ENCODE peak calls at places on chromosome 1, in ten cellular contexts. W is fibroblast of lung, E is BE2C, F is PC-3, K is spleen, Y is GM12865, N is mammary epithelial cell, V is pancreas, R is GM20000, S is thoracic aorta. D is an unnamed sample.

GRCh38 chr1:48710915-48711314 is 65.8 kb downstream of the BEND5 start:
- DNase-seq in K (no peak), F (no peak), V (no peak), S (no peak), Y (no peak), N (no peak), E (no peak), R (no peak), W (no peak), D (no peak)

GRCh38 chr1:231390071-231390470 is 32.0 kb downstream of the EGLN1 start:
- DNase-seq in E (no peak), W (peak), R (no peak), N (peak), K (no peak), S (no peak), Y (no peak), F (peak), V (no peak), D (no peak)

GRCh38 chr1:92872719-92873118 is 40.9 kb downstream of the RPL5 start:
- DNase-seq in R (no peak), K (no peak), S (no peak), N (no peak), W (no peak), F (no peak), V (no peak), E (peak), Y (no peak), D (no peak)

GRCh38 chr1:228454238-228454637 is 32.9 kb upstream of the RNF187 start:
- DNase-seq in S (no peak), W (no peak), F (no peak), N (no peak), K (no peak), V (no peak), E (no peak), Y (no peak), R (no peak), D (no peak)

GRCh38 chr1:230425252-230426061 is 675 bp downstream of the PGBD5 start:
- DNase-seq in V (peak), W (no peak), E (peak), K (no peak), S (no peak), R (no peak), F (no peak), Y (no peak), N (no peak), D (peak)

GRCh38 chr1:218480691-218481099 is 135.6 kb downstream of the TGFB2 start:
- DNase-seq in S (no peak), E (no peak), N (peak), W (peak), V (no peak), F (peak), K (no peak), R (no peak), Y (no peak), D (no peak)

GRCh38 chr1:219460561-219461511 is 152.1 kb downstream of the ZC3H11B start:
- DNase-seq in Y (peak), V (no peak), R (peak), N (peak), K (no peak), F (no peak), W (peak), S (no peak), E (no peak), D (no peak)

GRCh38 chr1:80498673-80499072 is 1302.1 kb upstream of the ADGRL2 start:
- DNase-seq in K (no peak), S (no peak), R (no peak), N (no peak), E (no peak), W (peak), F (no peak), V (no peak), Y (no peak), D (no peak)

GRCh38 chr1:3139871-3140837 is 71.2 kb downstream of the PRDM16 start:
- DNase-seq in N (no peak), R (no peak), K (no peak), E (no peak), W (no peak), V (no peak), F (no peak), S (no peak), Y (no peak), D (peak)

GRCh38 chr1:27598288-27598687 is 5.7 kb downstream of the AHDC1 start:
- DNase-seq in E (peak), R (no peak), N (no peak), F (no peak), V (no peak), K (no peak), Y (no peak), W (no peak), S (no peak), D (peak)

GRCh38 chr1:177966199-177966598 is 3.7 kb downstream of the SEC16B start:
- DNase-seq in K (no peak), Y (no peak), R (no peak), F (no peak), W (no peak), V (no peak), S (no peak), E (no peak), N (no peak), D (no peak)

GRCh38 chr1:223304931-223305330 is 59.0 kb downstream of the SUSD4 start:
- DNase-seq in V (no peak), W (no peak), N (no peak), Y (no peak), K (no peak), E (no peak), F (no peak), R (no peak), S (no peak), D (no peak)

GRCh38 chr1:47201179-47201578 is 11.3 kb upstream of the PDZK1IP1 start:
- DNase-seq in V (no peak), K (no peak), W (no peak), E (no peak), N (no peak), F (no peak), S (no peak), Y (no peak), R (no peak), D (peak)

GRCh38 chr1:46793126-46793525 is 5.7 kb upstream of the CYP4B1 start:
- DNase-seq in N (no peak), K (no peak), S (no peak), V (no peak), W (no peak), R (no peak), F (no peak), Y (no peak), E (no peak), D (no peak)

GRCh38 chr1:203628997-203629508 is 2.4 kb downstream of the ATP2B4 start:
- DNase-seq in W (no peak), V (no peak), K (no peak), Y (no peak), S (no peak), R (peak), F (no peak), N (no peak), E (no peak), D (no peak)

GRCh38 chr1:66729130-66729922 is 22.9 kb upstream of the DYNLT5 start:
- DNase-seq in K (no peak), N (peak), V (no peak), E (no peak), R (no peak), Y (peak), F (no peak), S (no peak), W (no peak), D (no peak)

GRCh38 chr1:216914974-216915373 is 191.7 kb upstream of the ESRRG start:
- DNase-seq in S (no peak), Y (no peak), R (no peak), V (no peak), K (no peak), E (no peak), N (peak), F (no peak), W (peak), D (no peak)

GRCh38 chr1:94971491-94971924 is 44.6 kb upstream of the CNN3 start:
- DNase-seq in S (no peak), E (no peak), K (no peak), Y (no peak), F (peak), N (peak), V (no peak), W (peak), R (no peak), D (no peak)

GRCh38 chr1:77605246-77606026 is 77.0 kb downstream of the ZZZ3 start:
- DNase-seq in S (no peak), W (peak), K (no peak), E (peak), R (no peak), V (no peak), N (peak), F (no peak), Y (no peak), D (no peak)

GRCh38 chr1:89616844-89617627 is 15.9 kb upstream of the LRRC8C start:
- DNase-seq in V (no peak), F (no peak), K (no peak), R (no peak), Y (no peak), N (peak), E (no peak), W (no peak), S (no peak), D (no peak)

GRCh38 chr1:231919900-231920299 is 293.3 kb downstream of the DISC1 start:
- DNase-seq in R (no peak), K (no peak), V (no peak), F (no peak), Y (peak), S (no peak), N (no peak), W (no peak), E (peak), D (peak)

GRCh38 chr1:62325076-62325475 is 5.8 kb upstream of the KANK4 start:
- DNase-seq in W (peak), K (no peak), R (no peak), E (peak), V (no peak), F (peak), S (no peak), Y (no peak), N (peak), D (no peak)

GRCh38 chr1:60078182-60078581 is 4.6 kb upstream of the C1orf87 start:
- DNase-seq in Y (no peak), K (no peak), N (no peak), E (no peak), S (no peak), V (no peak), R (no peak), F (no peak), W (peak), D (no peak)

GRCh38 chr1:189977184-189977583 is 500.5 kb downstream of the BRINP3 start:
- DNase-seq in N (no peak), W (no peak), K (no peak), S (no peak), Y (no peak), F (no peak), R (no peak), E (no peak), V (no peak), D (no peak)

GRCh38 chr1:168225476-168226190 is at the start of gene SFT2D2:
- DNase-seq in S (peak), R (peak), N (peak), F (peak), W (peak), Y (peak), V (peak), K (peak), E (peak), D (peak)

GRCh38 chr1:35603941-35604340 is 30.8 kb downstream of the TFAP2E start:
- DNase-seq in V (no peak), S (no peak), E (no peak), R (no peak), N (no peak), W (no peak), K (no peak), F (no peak), Y (no peak), D (no peak)

GRCh38 chr1:183551924-183552323 is 38.3 kb downstream of the NCF2 start:
- DNase-seq in W (no peak), K (peak), F (no peak), E (no peak), N (no peak), S (no peak), V (no peak), R (no peak), Y (no peak), D (no peak)

GRCh38 chr1:204073837-204074273 is 940 bp downstream of the SOX13 start:
- DNase-seq in N (peak), V (no peak), Y (no peak), K (no peak), E (no peak), F (peak), R (no peak), S (no peak), W (peak), D (peak)

GRCh38 chr1:111203681-111204210 is 3.3 kb upstream of the DENND2D start:
- DNase-seq in F (peak), W (peak), V (peak), S (no peak), K (peak), E (peak), Y (peak), N (peak), R (peak), D (peak)

GRCh38 chr1:41874350-41874749 is 44.4 kb downstream of the HIVEP3 start:
- DNase-seq in K (no peak), F (no peak), V (no peak), E (no peak), N (no peak), R (no peak), W (no peak), S (no peak), Y (peak), D (no peak)

GRCh38 chr1:196372896-196373536 is 235.2 kb downstream of the KCNT2 start:
- DNase-seq in F (peak), K (no peak), E (no peak), V (no peak), W (peak), S (no peak), Y (peak), N (peak), R (peak), D (no peak)

GRCh38 chr1:89489037-89489729 is 35.4 kb upstream of the LRRC8B start:
- DNase-seq in E (no peak), F (peak), K (no peak), W (peak), V (no peak), S (no peak), N (peak), Y (no peak), R (no peak), D (no peak)

GRCh38 chr1:171563675-171564074 is 58.4 kb upstream of the MYOCOS start:
- DNase-seq in E (no peak), F (peak), K (no peak), V (no peak), N (peak), Y (no peak), S (no peak), W (peak), R (no peak), D (no peak)

GRCh38 chr1:18957136-18957521 is 653 bp upstream of the IFFO2 start:
- DNase-seq in S (no peak), K (no peak), V (peak), N (no peak), W (no peak), E (peak), Y (no peak), R (peak), F (no peak), D (peak)

GRCh38 chr1:202090994-202091393 is 31.7 kb upstream of the GPR37L1 start:
- DNase-seq in N (no peak), V (no peak), Y (no peak), W (no peak), S (no peak), K (no peak), R (no peak), F (peak), E (no peak), D (no peak)
- TF ChIP-seq CTCF in N (peak), V (no peak), Y (no peak), W (no peak), S (no peak), K (no peak), R (no peak), F (peak), E (peak), D (no peak)

GRCh38 chr1:175129997-175130648 is 62.5 kb downstream of the KIAA0040 start:
- DNase-seq in R (no peak), W (no peak), V (no peak), N (no peak), S (no peak), K (no peak), E (no peak), Y (peak), F (peak), D (no peak)
- TF ChIP-seq CTCF in R (no peak), W (no peak), V (no peak), N (no peak), S (no peak), K (no peak), E (no peak), Y (no peak), F (peak), D (no peak)

GRCh38 chr1:247078315-247079140 is at the start of gene ZNF670:
- DNase-seq in W (peak), V (peak), K (peak), N (peak), E (peak), R (peak), F (peak), S (peak), Y (peak), D (peak)
- TF ChIP-seq CTCF in W (no peak), V (no peak), K (no peak), N (no peak), E (peak), R (no peak), F (peak), S (no peak), Y (no peak), D (no peak)

DNA sequence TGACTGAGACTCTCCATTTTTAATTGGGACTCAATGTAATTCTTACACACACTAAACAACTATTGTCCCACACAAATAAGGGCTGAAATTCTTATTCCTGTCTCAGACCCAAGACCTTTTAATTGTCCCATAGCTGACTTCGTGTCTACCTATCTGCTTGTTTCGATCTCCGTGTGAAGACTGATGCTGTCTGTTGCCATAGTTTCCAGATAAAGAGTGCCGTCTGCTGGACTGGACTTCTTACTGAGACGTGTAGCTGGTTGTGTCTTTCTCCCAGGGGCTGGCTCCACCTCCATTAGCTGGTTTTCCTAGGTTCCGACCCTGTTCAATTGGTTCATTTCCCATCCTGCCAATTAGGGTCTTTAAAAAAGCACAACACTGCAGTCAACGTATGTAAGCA is 235.3 kb upstream of the PLXNA2 start:
- DNase-seq in F (no peak), V (no peak), N (no peak), Y (no peak), W (no peak), R (no peak), K (no peak), E (no peak), S (no peak), D (no peak)
- TF ChIP-seq CTCF in F (no peak), V (no peak), N (no peak), Y (no peak), W (no peak), R (no peak), K (no peak), E (peak), S (no peak), D (no peak)

DNA sequence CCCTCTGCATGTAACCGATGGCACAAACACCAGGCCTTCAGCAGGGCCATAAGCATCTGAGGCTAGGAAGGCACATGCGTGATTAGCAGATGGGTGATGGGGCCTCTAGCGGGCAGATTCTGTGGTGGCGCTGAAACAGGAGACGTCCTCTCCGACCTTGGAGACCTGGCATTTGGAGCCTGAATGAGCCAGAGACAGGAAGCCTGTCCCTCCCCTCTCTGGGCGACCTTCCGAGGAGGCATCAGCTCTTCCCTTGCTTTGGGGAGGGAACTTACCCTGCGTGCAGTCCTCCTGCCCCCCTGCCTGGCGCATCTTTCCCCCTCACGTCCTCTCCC is 259.2 kb downstream of the CAMTA1 start:
- DNase-seq in S (no peak), V (no peak), Y (no peak), E (no peak), W (no peak), N (no peak), F (no peak), R (no peak), K (no peak), D (no peak)
- TF ChIP-seq CTCF in S (no peak), V (no peak), Y (no peak), E (no peak), W (no peak), N (no peak), F (no peak), R (no peak), K (no peak), D (no peak)

GRCh38 chr1:156122086-156122485 is 7.6 kb downstream of the LMNA start:
- DNase-seq in V (no peak), S (no peak), N (no peak), W (no peak), Y (no peak), R (no peak), E (no peak), F (no peak), K (no peak), D (no peak)

GRCh38 chr1:156121441-156121840 is 6.9 kb downstream of the LMNA start:
- DNase-seq in R (no peak), N (no peak), V (no peak), E (no peak), S (no peak), K (no peak), Y (no peak), W (no peak), F (no peak), D (no peak)

GRCh38 chr1:156122519-156123355 is 8.2 kb downstream of the LMNA start:
- DNase-seq in W (peak), N (peak), R (no peak), V (peak), K (no peak), S (peak), F (peak), Y (no peak), E (peak), D (no peak)

GRCh38 chr1:156124557-156125483 is 10.3 kb downstream of the LMNA start:
- DNase-seq in R (no peak), E (no peak), W (peak), Y (peak), V (no peak), S (no peak), N (peak), F (peak), K (no peak), D (no peak)

DNA sequence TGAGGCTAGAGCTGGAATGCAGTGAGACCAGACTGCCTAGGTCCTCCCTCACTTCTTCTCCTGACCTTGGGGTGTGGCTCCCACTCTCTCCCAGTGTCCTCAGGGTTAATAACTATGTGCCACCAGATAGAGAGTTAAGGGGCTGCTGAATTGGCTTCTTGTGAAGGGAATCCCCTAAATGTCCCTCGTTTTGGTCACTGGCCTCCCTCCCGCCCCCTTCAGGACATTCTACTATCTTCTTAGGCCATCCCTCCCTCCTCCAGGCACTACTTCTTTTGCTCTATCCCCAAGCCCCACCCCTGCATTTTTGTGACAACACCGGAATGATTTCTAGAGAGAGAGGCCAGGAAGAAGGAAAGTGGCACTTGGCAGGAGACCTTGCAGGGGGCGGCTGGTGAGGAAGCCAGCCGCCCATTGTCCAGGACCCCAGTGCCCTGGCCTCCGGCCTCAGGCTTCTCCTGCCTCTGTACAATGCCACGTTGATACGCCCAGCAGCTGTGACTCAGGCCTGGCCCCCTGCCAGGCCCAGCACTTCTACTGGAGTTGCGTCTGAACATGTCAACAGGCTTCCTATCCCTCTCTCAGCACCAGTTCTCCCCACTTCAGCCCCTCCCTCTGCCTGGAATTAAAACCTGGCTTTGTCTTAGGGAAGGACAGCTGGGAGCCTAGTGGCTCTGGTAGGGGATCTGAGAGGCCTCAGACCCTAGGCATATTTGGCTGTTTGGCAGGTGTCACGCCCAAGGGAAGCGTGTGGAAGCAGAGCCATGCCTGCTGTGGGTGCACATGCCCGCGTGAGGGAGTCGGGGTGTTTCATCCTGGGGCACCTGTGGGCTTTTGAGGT is 9.1 kb downstream of the LMNA start:
- DNase-seq in N (peak), E (peak), K (peak), Y (peak), W (peak), R (no peak), F (peak), S (peak), V (peak), D (no peak)
- TF ChIP-seq CTCF in N (no peak), E (peak), K (peak), Y (peak), W (peak), R (peak), F (peak), S (no peak), V (no peak), D (no peak)

DNA sequence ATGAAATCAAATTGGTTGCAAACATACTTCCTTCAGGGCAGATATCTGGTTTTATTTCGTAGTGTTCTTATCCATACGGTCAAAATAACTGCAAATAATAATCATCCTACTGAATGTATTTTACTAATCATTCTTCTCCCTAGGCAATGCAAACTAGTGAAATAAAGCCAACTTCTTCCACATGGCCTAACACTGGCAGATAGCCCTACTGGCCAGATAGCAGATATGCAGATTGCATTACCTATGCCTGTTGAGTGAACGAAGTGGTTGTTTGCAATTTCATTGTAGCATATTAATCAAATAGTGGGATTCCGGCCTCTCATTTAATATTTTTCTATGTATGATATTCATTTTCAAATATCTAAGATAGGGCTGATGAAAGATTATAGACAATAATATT is 116.2 kb downstream of the CENPF start:
- DNase-seq in E (no peak), V (no peak), R (no peak), N (no peak), K (no peak), Y (no peak), S (no peak), F (peak), W (no peak), D (no peak)
- TF ChIP-seq CTCF in E (peak), V (no peak), R (no peak), N (no peak), K (no peak), Y (no peak), S (no peak), F (peak), W (no peak), D (no peak)